ENCODE peak calls at places on chromosomes 6 and 20, in four cellular contexts. V is glutamatergic neuron, Q is AG08395, C is hippocampal formation. X is an unnamed sample.
A peak's percentile ranks its signal among the peaks of the same experiment; 100 is the strongest.

GRCh38 chr6:108497883-108498282 is 62.8 kb upstream of the FOXO3 start:
- DNase-seq in Q (peak; percentile 37), V (peak; percentile 60), C (no peak), X (peak; percentile 2)

GRCh38 chr20:49595811-49596545 is 28.0 kb upstream of the PTGIS start:
- DNase-seq in Q (peak; percentile 68), C (no peak), V (no peak), X (no peak)

GRCh38 chr6:161369339-161369738 is 95.5 kb upstream of the AGPAT4 start:
- DNase-seq in C (no peak), Q (peak; percentile 79), V (no peak), X (no peak)

GRCh38 chr6:47810885-47811284 is 29.1 kb downstream of the OPN5 start:
- DNase-seq in C (no peak), V (no peak), Q (no peak), X (no peak)

GRCh38 chr6:159169557-159170332 is 545 bp downstream of the FNDC1 start:
- DNase-seq in C (no peak), V (peak; percentile 72), Q (peak; percentile 52), X (no peak)

GRCh38 chr6:127384007-127384406 is 40.6 kb upstream of the ECHDC1 start:
- DNase-seq in V (no peak), Q (no peak), C (no peak), X (no peak)

GRCh38 chr6:117840541-117840983 is 66.5 kb upstream of the SLC35F1 start:
- DNase-seq in V (no peak), C (no peak), Q (no peak), X (peak; percentile 23)

GRCh38 chr20:58907481-58908137 is 55.1 kb downstream of the GNAS start:
- DNase-seq in C (peak; percentile 69), Q (peak; percentile 95), V (peak; percentile 30), X (peak; percentile 83)

GRCh38 chr6:161684721-161685120 is 410.9 kb upstream of the AGPAT4 start:
- DNase-seq in V (no peak), C (no peak), Q (no peak), X (no peak)

GRCh38 chr6:143531720-143532504 is 20.4 kb upstream of the FUCA2 start:
- DNase-seq in C (no peak), V (no peak), Q (no peak), X (no peak)

GRCh38 chr6:125839471-125839870 is 48.7 kb downstream of the NCOA7 start:
- DNase-seq in V (no peak), C (peak; percentile 40), Q (no peak), X (no peak)

GRCh38 chr6:17395112-17395511 is 1.7 kb downstream of the CAP2 start:
- DNase-seq in Q (no peak), V (no peak), C (no peak), X (no peak)

GRCh38 chr6:110567957-110568696 is 91.7 kb upstream of the SLC22A16 start:
- DNase-seq in Q (no peak), C (no peak), V (no peak), X (peak; percentile 59)

GRCh38 chr20:20096421-20096820 is 44.1 kb downstream of the CFAP61 start:
- DNase-seq in Q (no peak), V (no peak), C (no peak), X (no peak)

GRCh38 chr6:108518714-108519576 is 41.8 kb upstream of the FOXO3 start:
- DNase-seq in V (peak; percentile 27), Q (peak; percentile 30), C (no peak), X (no peak)

GRCh38 chr20:34516874-34517542 is 786 bp downstream of the DYNLRB1 start:
- DNase-seq in V (peak; percentile 29), C (no peak), Q (no peak), X (no peak)

GRCh38 chr6:88368071-88368787 is 202.1 kb upstream of the CNR1 start:
- DNase-seq in V (no peak), C (no peak), Q (peak; percentile 18), X (no peak)

GRCh38 chr20:34951652-34952051 is 4.0 kb downstream of the GSS start:
- DNase-seq in V (no peak), C (no peak), Q (no peak), X (no peak)

GRCh38 chr20:57124800-57125399 is 141.5 kb downstream of the BMP7 start:
- DNase-seq in V (no peak), Q (no peak), C (no peak), X (no peak)

GRCh38 chr20:13687827-13688226 is 49.1 kb upstream of the TASP1 start:
- DNase-seq in C (no peak), V (no peak), Q (no peak), X (no peak)

GRCh38 chr6:37584654-37585522 is 85.2 kb upstream of the CCDC167 start:
- DNase-seq in V (no peak), C (no peak), Q (no peak), X (no peak)

GRCh38 chr6:33273129-33273923 is 1.5 kb downstream of the RPS18 start:
- DNase-seq in Q (no peak), V (no peak), C (no peak), X (no peak)

GRCh38 chr6:4732691-4733315 is 43.4 kb upstream of the CDYL start:
- DNase-seq in Q (peak; percentile 92), V (peak; percentile 41), C (peak; percentile 3), X (peak; percentile 12)

GRCh38 chr6:153092082-153093013 is 38.7 kb downstream of the RGS17 start:
- DNase-seq in V (no peak), C (no peak), Q (peak; percentile 34), X (no peak)

GRCh38 chr6:11272491-11273192 is 40.2 kb upstream of the NEDD9 start:
- DNase-seq in C (no peak), Q (no peak), V (no peak), X (no peak)

GRCh38 chr6:3341467-3341866 is 82.7 kb downstream of the PSMG4 start:
- DNase-seq in C (no peak), V (peak; percentile 15), Q (peak; percentile 90), X (no peak)

GRCh38 chr6:37460805-37461204 is 27.8 kb downstream of the CMTR1 start:
- DNase-seq in C (no peak), Q (no peak), V (no peak), X (no peak)

GRCh38 chr6:30656513-30656912 is 9.6 kb downstream of the C6orf136 start:
- DNase-seq in Q (no peak), C (no peak), V (no peak), X (no peak)

GRCh38 chr6:1482381-1483166 is 93.2 kb downstream of the FOXF2 start:
- DNase-seq in Q (no peak), C (no peak), V (no peak), X (no peak)